ENCODE peak calls at places on chromosomes 16 and 17, in eight cellular contexts. Q is K562; T is mesenchymal stem cell; X is lung; B is neural progenitor cell; V is psoas muscle; I is heart left ventricle; E is CD4-positive, alpha-beta T cell. Z is an unnamed sample.
A peak's percentile ranks its signal among the peaks of the same experiment; 100 is the strongest.

GRCh38 chr17:64377769-64378282 is 12.8 kb downstream of the PECAM1 start:
- DNase-seq in Q (no peak), T (peak; percentile 76), X (no peak), B (no peak), V (no peak), I (no peak), E (no peak), Z (no peak)

GRCh38 chr17:38703742-38704644 is 1.1 kb upstream of the MLLT6 start:
- DNase-seq in Q (peak; percentile 94), T (peak; percentile 45), X (peak; percentile 90), B (peak; percentile 84), V (peak; percentile 91), I (peak; percentile 75), E (peak; percentile 64), Z (no peak)

GRCh38 chr17:76523084-76524037 is 14.1 kb downstream of the CYGB start:
- DNase-seq in Q (peak; percentile 84), T (peak; percentile 59), X (peak; percentile 82), B (peak; percentile 86), V (peak; percentile 90), I (peak; percentile 66), E (peak; percentile 82), Z (peak; percentile 35)

GRCh38 chr16:56824335-56824734 is 40.7 kb upstream of the SLC12A3 start:
- DNase-seq in Q (no peak), T (no peak), X (peak; percentile 38), B (peak; percentile 52), V (no peak), I (peak; percentile 10), E (no peak), Z (peak; percentile 18)

GRCh38 chr16:76241735-76242134 is 35.5 kb upstream of the CNTNAP4 start:
- DNase-seq in Q (no peak), T (no peak), X (no peak), B (no peak), V (no peak), I (no peak), E (no peak), Z (no peak)

GRCh38 chr16:84266451-84266850 is 26.6 kb upstream of the KCNG4 start:
- DNase-seq in Q (peak; percentile 82), T (peak; percentile 74), X (peak; percentile 44), B (peak; percentile 85), V (no peak), I (peak; percentile 40), E (no peak), Z (peak; percentile 7)

GRCh38 chr17:81932333-81932983 is 4.6 kb downstream of the PYCR1 start:
- DNase-seq in Q (peak; percentile 85), T (no peak), X (no peak), B (no peak), V (no peak), I (no peak), E (no peak), Z (no peak)

GRCh38 chr17:79777166-79777843 is 643 bp upstream of the CBX2 start:
- DNase-seq in Q (peak; percentile 87), T (peak; percentile 43), X (no peak), B (peak; percentile 91), V (peak; percentile 72), I (peak; percentile 82), E (no peak), Z (peak; percentile 58)

GRCh38 chr17:36755586-36755985 is 154.2 kb downstream of the MRM1 start:
- DNase-seq in Q (peak; percentile 70), T (no peak), X (peak; percentile 31), B (peak; percentile 70), V (no peak), I (no peak), E (peak; percentile 17), Z (no peak)

GRCh38 chr16:12354296-12354818 is 377.8 kb downstream of the SNX29 start:
- DNase-seq in Q (no peak), T (peak; percentile 38), X (no peak), B (no peak), V (no peak), I (no peak), E (no peak), Z (no peak)

GRCh38 chr17:48470388-48471034 is 40.5 kb upstream of the SKAP1 start:
- DNase-seq in Q (no peak), T (peak; percentile 78), X (no peak), B (no peak), V (no peak), I (no peak), E (no peak), Z (no peak)

GRCh38 chr16:81873843-81874752 is 95.0 kb downstream of the PLCG2 start:
- DNase-seq in Q (peak; percentile 65), T (peak; percentile 40), X (peak; percentile 59), B (peak; percentile 75), V (no peak), I (peak; percentile 50), E (peak; percentile 30), Z (no peak)

GRCh38 chr17:82353484-82353883 is 5.6 kb upstream of the TEX19 start:
- DNase-seq in Q (no peak), T (no peak), X (no peak), B (no peak), V (peak; percentile 23), I (no peak), E (no peak), Z (no peak)

GRCh38 chr17:77257169-77257568 is 116.4 kb downstream of the SEC14L1 start:
- DNase-seq in Q (no peak), T (no peak), X (no peak), B (no peak), V (no peak), I (no peak), E (no peak), Z (no peak)

GRCh38 chr17:39062846-39063680 is 88.4 kb downstream of the PLXDC1 start:
- DNase-seq in Q (no peak), T (peak; percentile 18), X (no peak), B (no peak), V (no peak), I (no peak), E (no peak), Z (no peak)

GRCh38 chr17:10772425-10773380 is 31.2 kb downstream of the TMEM238L start:
- DNase-seq in Q (peak; percentile 50), T (no peak), X (no peak), B (peak; percentile 82), V (no peak), I (no peak), E (no peak), Z (no peak)

GRCh38 chr16:70760221-70760620 is 40.7 kb downstream of the VAC14 start:
- DNase-seq in Q (no peak), T (no peak), X (no peak), B (no peak), V (no peak), I (no peak), E (no peak), Z (no peak)

GRCh38 chr17:17739388-17740066 is 58.3 kb downstream of the RAI1 start:
- DNase-seq in Q (peak; percentile 50), T (peak; percentile 76), X (no peak), B (peak; percentile 48), V (no peak), I (no peak), E (no peak), Z (peak; percentile 74)

GRCh38 chr17:38469875-38470274 is 41.6 kb downstream of the ARHGAP23 start:
- DNase-seq in Q (peak; percentile 63), T (peak; percentile 82), X (no peak), B (no peak), V (no peak), I (no peak), E (no peak), Z (peak; percentile 34)

GRCh38 chr16:49075709-49076108 is 205.9 kb downstream of the CBLN1 start:
- DNase-seq in Q (no peak), T (no peak), X (no peak), B (no peak), V (no peak), I (no peak), E (no peak), Z (no peak)

GRCh38 chr17:28982191-28982793 is 23.5 kb downstream of the SEZ6 start:
- DNase-seq in Q (no peak), T (peak; percentile 62), X (peak; percentile 39), B (no peak), V (no peak), I (peak; percentile 41), E (peak; percentile 39), Z (no peak)

GRCh38 chr17:5097101-5097834 is 14.4 kb downstream of the ZNF232 start:
- DNase-seq in Q (no peak), T (no peak), X (no peak), B (peak; percentile 92), V (peak; percentile 75), I (peak; percentile 76), E (peak; percentile 46), Z (no peak)

GRCh38 chr17:34370997-34371395 is 8.0 kb upstream of the CCL1 start:
- DNase-seq in Q (no peak), T (no peak), X (no peak), B (no peak), V (no peak), I (no peak), E (no peak), Z (no peak)
- H3K27ac ChIP-seq in Q (no peak overlapping the region), T (no peak overlapping the region), X (no peak overlapping the region), B (no peak overlapping the region), V (no peak overlapping the region), I (no peak overlapping the region), E (no peak overlapping the region), Z (no peak overlapping the region)

GRCh38 chr17:75012320-75013076 is at the start of gene MRPL58:
- DNase-seq in Q (peak; percentile 92), T (peak; percentile 87), X (peak; percentile 83), B (peak; percentile 95), V (peak; percentile 92), I (peak; percentile 83), E (peak; percentile 81), Z (peak; percentile 83)
- H3K27ac ChIP-seq in Q (peak within 1 kb of the TSS; percentile 82), T (peak within 1 kb of the TSS; percentile 92), X (peak within 1 kb of the TSS; percentile 89), B (peak within 1 kb of the TSS; percentile 79), V (peak within 1 kb of the TSS; percentile 85), I (peak within 1 kb of the TSS; percentile 93), E (peak within 1 kb of the TSS; percentile 7), Z (peak within 1 kb of the TSS; percentile 91)

GRCh38 chr17:70290770-70291169 is 121.4 kb downstream of the KCNJ2 start:
- DNase-seq in Q (no peak), T (no peak), X (no peak), B (no peak), V (no peak), I (no peak), E (no peak), Z (no peak)

GRCh38 chr17:70288540-70289290 is 119.4 kb downstream of the KCNJ2 start:
- DNase-seq in Q (no peak), T (no peak), X (no peak), B (no peak), V (no peak), I (no peak), E (no peak), Z (no peak)
- H3K27ac ChIP-seq in Q (no peak overlapping the region), T (no peak overlapping the region), X (no peak overlapping the region), B (no peak overlapping the region), V (no peak overlapping the region), I (no peak overlapping the region), E (no peak overlapping the region), Z (no peak overlapping the region)

DNA sequence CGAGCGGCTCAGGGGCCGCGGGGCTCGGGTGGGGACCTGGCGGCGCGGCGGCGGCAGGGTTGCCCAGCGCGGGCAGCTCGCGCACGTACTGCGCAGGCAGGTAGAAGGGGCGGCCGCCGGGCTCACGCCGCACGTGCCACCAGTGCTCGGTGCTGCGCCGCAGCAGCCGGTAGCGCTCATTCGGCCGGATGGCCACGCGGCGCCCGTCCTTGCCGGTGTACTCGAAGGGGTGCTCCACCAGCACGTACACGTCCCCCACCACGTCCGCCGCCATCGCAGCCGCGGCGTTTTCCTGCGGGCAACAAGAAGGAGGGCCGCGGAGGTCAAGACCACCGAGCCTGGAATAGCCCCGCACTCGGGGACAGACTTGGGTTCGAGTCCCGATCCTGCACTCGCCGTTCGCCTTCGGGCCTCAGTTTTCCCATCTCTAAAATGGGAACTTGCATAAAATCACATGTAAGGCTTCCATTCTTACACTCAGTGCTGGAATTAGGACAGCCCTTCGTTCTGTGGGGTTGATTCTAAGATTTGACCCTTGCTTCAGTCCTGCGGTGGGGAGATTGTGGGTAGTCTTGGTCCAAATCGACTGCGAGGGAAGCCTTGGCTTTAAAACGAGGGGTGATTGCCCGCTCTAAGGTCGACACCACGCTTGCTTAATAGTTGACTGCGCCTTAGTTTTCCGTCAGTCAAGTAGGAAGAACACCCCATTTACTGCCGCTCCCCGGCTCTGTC is 2.5 kb downstream of the ARHGAP27 start:
- DNase-seq in Q (no peak), T (no peak), X (no peak), B (no peak), V (peak; percentile 39), I (no peak), E (no peak), Z (no peak)
- H3K27ac ChIP-seq in Q (no peak overlapping the region), T (no peak overlapping the region), X (peak overlapping the region; percentile 75), B (no peak overlapping the region), V (no peak overlapping the region), I (no peak overlapping the region), E (no peak overlapping the region), Z (no peak overlapping the region)

Z was measured in caudate nucleus.